ENCODE peak calls at places on chromosomes 12 and 14, in five cellular contexts. V is right cardiac atrium; G is fibroblast of lung; Z is CD4-positive, CD25-positive, alpha-beta regulatory T cell; Y is small intestine. C is an unnamed sample. For H3K4me1, the result is how much of the 10 kb centered on the place peaks cover.

GRCh38 chr12:87793134-87793533 is 236.1 kb downstream of the C12orf50 start:
- DNase-seq in Z (no peak), G (peak), Y (no peak), V (no peak), C (peak)

GRCh38 chr12:116142936-116143882 is 134.3 kb downstream of the MED13L start:
- DNase-seq in G (peak), Y (no peak), V (no peak), Z (no peak), C (no peak)

GRCh38 chr14:68543516-68543915 is 249.4 kb downstream of the ZFP36L1 start:
- DNase-seq in V (no peak), Y (no peak), G (no peak), Z (no peak), C (no peak)

GRCh38 chr12:93812616-93813015 is 135.4 kb downstream of the CRADD start:
- DNase-seq in Y (no peak), V (no peak), Z (no peak), G (peak), C (no peak)

GRCh38 chr12:52860102-52860838 is 11.5 kb upstream of the KRT78 start:
- DNase-seq in V (no peak), Y (peak), Z (no peak), G (peak), C (no peak)

GRCh38 chr12:33944703-33945437 is 77.4 kb upstream of the ALG10 start:
- DNase-seq in G (no peak), Z (no peak), V (no peak), Y (no peak), C (no peak)

GRCh38 chr14:106347890-106348755 is 821.7 kb downstream of the TMEM121 start:
- DNase-seq in Y (no peak), V (no peak), Z (no peak), G (no peak), C (no peak)

GRCh38 chr12:16187684-16188083 is 89.8 kb downstream of the SLC15A5 start:
- DNase-seq in G (no peak), Z (no peak), Y (peak), V (no peak), C (no peak)

GRCh38 chr12:50246159-50246865 is 37.0 kb downstream of the LIMA1 start:
- DNase-seq in G (no peak), V (no peak), Z (no peak), Y (no peak), C (no peak)

GRCh38 chr14:55731881-55732498 is 152.0 kb downstream of the KTN1 start:
- DNase-seq in V (no peak), Y (peak), Z (peak), G (peak), C (no peak)

GRCh38 chr14:75422169-75422568 is 5.7 kb upstream of the JDP2 start:
- DNase-seq in Y (no peak), V (no peak), G (peak), Z (no peak), C (no peak)

DNA sequence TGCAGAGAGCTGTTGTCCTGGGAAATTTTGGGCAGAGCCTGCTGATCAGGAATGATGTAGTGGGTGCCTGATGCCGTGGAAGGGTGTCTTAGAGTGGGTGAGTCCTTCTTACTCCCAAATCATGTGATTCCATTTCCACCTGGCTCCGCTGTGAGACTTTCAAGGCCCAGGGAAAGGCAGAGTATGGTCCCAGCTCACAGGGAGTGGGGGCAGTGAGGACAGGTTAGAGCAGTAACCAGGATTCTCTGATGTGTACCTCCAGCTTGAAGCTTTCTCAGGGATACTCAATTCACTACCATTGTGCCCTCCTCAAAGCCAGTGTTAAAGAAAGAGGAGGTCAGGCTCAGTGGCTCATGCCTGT is 12.9 kb upstream of the IQSEC3 start:
- DNase-seq in G (no peak), V (no peak), Y (no peak), Z (no peak), C (no peak)
- H3K4me1 ChIP-seq in G (under half), V (under half), Y (under half), Z (under half), C (under half)

GRCh38 chr12:124520896-124521295 is 46.5 kb downstream of the NCOR2 start:
- DNase-seq in V (no peak), G (no peak), Y (no peak), Z (no peak), C (no peak)
- H3K27ac ChIP-seq in V (no peak), G (no peak), Y (no peak), Z (no peak), C (no peak)

DNA sequence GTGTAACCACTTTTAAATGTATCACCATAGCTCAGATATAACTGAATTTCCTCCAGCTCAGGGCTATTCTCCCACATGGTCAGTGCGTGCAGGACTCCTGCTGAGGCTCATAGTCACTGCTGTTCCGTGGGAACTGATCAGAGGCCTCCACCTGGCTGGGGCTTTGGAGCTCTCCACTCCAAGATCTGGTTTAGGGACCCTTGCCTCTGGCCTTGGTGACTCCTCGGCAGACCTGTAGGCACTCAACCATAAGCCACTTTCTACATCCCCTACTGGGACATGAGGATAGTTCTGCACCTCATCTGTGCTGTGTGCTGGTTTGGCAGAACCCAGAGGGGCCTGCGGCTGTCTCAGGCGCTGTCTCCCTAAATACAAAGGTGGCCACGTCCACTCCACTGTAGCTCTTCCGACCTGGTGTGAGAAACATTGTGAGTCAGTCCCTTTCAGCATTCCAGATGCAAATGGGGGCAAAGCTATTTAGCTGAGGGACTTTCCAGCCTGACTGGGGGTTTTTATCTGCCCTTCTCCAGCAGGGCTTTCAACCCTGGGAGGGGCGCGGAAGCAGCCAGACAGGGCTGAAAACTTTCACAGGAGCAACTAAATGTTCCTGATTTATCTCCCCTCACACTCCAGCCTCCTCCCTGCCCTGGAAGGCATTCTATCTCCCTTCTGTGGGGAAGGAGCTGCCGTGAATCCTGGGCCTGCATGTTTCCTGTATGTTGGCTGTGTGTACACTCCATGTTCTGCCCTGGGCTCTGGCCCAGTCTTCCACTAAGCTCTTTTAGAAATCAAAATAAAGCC is 218.3 kb upstream of the DAAM1 start:
- DNase-seq in Z (no peak), V (no peak), Y (no peak), G (no peak), C (no peak)
- H3K4me3 ChIP-seq in Z (no peak), V (no peak), Y (no peak), G (no peak), C (no peak)

GRCh38 chr14:77032854-77033621 is 4.5 kb upstream of the IRF2BPL start:
- DNase-seq in Y (peak), Z (peak), G (peak), V (peak), C (peak)
- H3K4me1 ChIP-seq in Y (under half), Z (half or more), G (under half), V (under half), C (under half)

DNA sequence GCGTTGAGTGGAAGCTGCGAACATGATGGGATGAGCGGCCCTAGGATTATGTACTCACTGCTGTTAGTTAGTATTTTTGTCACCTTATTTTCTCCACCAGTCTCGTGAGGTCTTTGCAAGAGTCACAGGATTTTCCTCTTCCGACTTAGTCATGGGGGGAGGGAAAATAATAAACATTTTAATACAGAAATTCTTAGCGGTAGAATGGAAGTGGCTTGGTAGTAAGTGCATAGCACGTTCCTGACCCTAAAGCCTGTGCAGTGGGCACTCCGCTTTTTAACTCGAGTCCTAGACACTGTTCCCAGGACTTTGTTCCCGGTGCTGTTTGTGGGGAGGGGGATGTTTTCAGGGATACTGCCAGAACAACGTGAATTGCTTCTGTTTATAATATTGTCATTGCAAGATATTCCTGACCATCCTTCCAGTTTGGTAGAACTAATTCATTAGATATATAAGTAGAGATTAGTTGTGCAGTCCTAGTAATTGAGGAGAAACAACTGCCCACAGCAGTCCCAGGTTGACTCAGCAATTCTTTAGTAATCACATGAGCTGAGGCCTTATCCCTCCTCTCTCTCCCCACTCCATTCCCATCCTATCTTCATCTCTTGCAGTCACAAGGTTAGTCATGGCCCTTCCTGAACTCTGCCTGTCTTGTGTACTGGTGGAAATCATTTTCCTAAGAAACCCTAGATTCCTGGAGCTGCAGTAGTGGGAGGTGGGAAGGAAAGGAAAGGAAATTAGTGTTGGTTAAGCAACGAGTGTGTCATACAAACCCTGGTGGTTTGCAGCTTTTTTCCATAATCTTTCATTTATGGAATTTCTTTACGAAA is 796 bp downstream of the SLC38A6 start:
- DNase-seq in Z (no peak), Y (no peak), G (peak), V (no peak), C (peak)
- H3K27ac ChIP-seq in Z (peak), Y (no peak), G (peak), V (peak), C (peak)

DNA sequence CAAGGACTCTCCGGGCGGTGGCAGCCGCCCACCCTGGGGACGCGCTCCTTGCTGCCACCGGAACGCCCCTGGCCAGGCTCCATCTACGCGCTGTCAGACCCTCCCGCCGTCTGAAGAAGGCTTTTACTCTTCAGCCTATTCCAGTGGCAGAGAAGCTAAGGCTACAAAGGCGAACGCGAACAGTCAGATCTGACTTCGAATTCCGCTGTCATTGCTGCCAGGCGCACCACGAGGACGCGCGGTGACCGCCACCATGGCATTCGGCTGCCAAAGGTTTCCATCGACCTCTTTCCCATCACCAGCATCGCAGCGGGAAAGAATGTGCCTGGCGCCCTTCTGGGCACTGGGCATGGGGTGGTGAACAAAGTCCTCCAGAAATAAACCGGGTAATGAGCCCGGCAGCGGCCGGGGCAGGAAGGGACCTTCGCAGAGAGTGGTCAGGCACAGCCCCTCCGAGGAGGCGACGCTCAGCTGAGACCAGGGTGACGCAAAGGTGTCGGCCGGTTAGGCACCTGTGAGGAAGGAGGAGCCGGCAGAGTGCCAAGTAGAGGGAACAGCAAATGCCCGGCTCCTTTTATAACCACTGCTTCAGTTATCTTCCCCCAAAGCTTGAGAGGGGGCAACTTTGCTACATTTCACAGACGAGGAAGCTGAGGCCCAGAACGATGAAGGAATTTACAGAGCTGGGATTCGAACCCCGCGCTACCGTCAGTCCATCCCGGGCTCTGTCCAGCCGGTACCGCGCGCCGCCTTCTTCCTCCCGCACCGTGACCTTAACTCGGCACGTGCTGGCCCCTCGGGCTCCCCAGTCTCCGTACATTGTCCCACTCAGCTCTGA is 1.9 kb upstream of the RFX4 start:
- DNase-seq in Y (no peak), G (no peak), Z (no peak), V (no peak), C (no peak)
- H3K4me3 ChIP-seq in Y (no peak), G (no peak), Z (no peak), V (peak), C (no peak)

GRCh38 chr12:54425696-54426095 is 6.6 kb upstream of the ITGA5 start:
- DNase-seq in V (no peak), G (no peak), Z (no peak), Y (no peak), C (no peak)
- H3K4me1 ChIP-seq in V (under half), G (under half), Z (under half), Y (under half), C (under half)

GRCh38 chr12:83015390-83016225 is 328.9 kb downstream of the TMTC2 start:
- DNase-seq in Y (no peak), Z (no peak), G (peak), V (peak), C (no peak)
- H3K27ac ChIP-seq in Y (no peak), Z (peak), G (no peak), V (no peak), C (no peak)

GRCh38 chr12:124916370-124917134 is 2.1 kb upstream of the UBC start:
- DNase-seq in V (peak), Z (no peak), Y (peak), G (peak), C (peak)
- H3K4me3 ChIP-seq in V (peak), Z (peak), Y (no peak), G (peak), C (peak)

C was measured in SJCRH30.